ENCODE peak calls at places on chromosome 17, in six cellular contexts. K, W, Y, U, E and J are unnamed samples. For H4K20me1, the result is how much of the 10 kb centered on the place peaks cover.

GRCh38 chr17:2688351-2689342 is 22.9 kb downstream of the CLUH start:
- DNase-seq in K (no peak), W (no peak), Y (no peak), U (peak), E (no peak), J (no peak)

GRCh38 chr17:57727776-57728175 is 17.3 kb downstream of the CCDC182 start:
- DNase-seq in K (no peak), W (no peak), Y (no peak), U (no peak), E (no peak), J (no peak)

GRCh38 chr17:76368545-76368944 is 14.8 kb upstream of the PRPSAP1 start:
- DNase-seq in K (no peak), W (peak), Y (no peak), U (no peak), E (peak), J (no peak)

GRCh38 chr17:48671697-48672171 is 45.6 kb upstream of the HOXB9 start:
- DNase-seq in K (peak), W (peak), Y (peak), U (peak), E (peak), J (peak)

GRCh38 chr17:13256545-13256944 is 238.7 kb upstream of the ELAC2 start:
- DNase-seq in K (no peak), W (no peak), Y (no peak), U (no peak), E (no peak), J (no peak)

GRCh38 chr17:2050871-2051387 is 4.0 kb upstream of the HIC1 start:
- DNase-seq in K (peak), W (peak), Y (no peak), U (peak), E (peak), J (no peak)

GRCh38 chr17:16872836-16873653 is 98.9 kb downstream of the TNFRSF13B start:
- DNase-seq in K (peak), W (no peak), Y (peak), U (peak), E (peak), J (peak)

GRCh38 chr17:34581446-34582184 is 2.2 kb downstream of the TMEM132E start:
- DNase-seq in K (peak), W (no peak), Y (no peak), U (peak), E (peak), J (no peak)

GRCh38 chr17:20156196-20157077 is 147.3 kb downstream of the SPECC1 start:
- DNase-seq in K (peak), W (peak), Y (peak), U (peak), E (peak), J (peak)

GRCh38 chr17:42112552-42113176 is at the start of gene DHX58:
- DNase-seq in K (no peak), W (peak), Y (peak), U (peak), E (peak), J (peak)

DNA sequence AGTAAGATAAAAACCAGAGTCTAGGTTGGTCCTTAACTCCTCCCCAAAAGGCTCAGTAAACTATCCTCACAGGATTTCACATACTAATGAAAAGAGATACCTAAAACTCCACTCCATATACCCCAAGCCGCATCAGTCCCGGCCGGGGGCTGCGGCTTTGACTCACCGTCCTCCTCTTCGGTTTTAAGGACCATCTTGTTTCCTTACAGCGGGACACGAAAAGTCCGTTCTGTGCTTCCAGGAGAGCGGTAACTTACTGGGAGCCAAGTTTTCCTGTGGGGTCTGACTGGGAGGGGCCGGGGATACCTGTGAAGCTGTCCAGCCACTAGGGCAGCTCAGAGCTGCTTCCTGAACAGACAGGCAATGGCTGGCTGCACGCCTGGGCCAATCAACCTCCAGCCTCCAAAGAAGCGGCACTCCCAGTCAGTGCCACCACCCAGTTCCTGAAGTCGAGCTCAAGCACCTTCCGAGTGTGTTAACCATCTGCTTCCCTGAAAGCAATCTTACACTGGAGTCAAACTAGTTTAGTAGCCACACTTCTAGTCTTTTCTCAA is 45.5 kb downstream of the CYTH1 start:
- DNase-seq in K (no peak), W (no peak), Y (peak), U (peak), E (no peak), J (peak)
- H4K20me1 ChIP-seq in K (under half), W (under half), Y (under half), U (under half), E (under half), J (under half)

DNA sequence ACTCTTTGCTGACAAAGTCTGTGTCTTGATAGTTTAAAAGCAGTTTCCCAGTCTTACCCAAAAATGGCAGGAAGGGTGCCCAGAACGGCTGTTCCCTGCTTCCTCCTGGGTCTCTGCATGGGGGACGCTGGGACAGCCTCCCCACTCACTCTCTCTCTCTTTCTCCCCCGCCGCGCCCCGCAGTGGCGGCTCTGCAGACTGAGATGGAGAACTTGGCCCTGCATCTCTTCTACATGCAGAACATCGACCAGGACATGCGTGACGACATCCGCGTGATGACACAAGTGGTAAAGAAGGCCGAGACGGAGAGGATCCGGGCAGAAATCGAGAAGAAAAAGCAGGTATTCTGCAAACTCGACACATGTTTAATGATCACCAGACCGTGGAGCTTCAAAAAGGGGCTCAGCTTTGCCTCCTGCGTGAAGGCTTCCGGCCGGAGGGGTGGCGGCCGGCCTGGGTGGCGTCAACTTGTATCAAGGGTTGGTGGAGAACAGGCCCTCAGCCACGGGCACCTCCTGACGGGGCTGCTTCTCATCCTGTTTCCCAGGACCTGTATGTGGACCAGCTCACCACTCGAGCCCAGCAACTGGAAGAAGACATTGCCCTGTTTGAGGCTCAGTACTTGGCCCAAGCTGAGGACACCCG is 22.0 kb downstream of the CCDC40 start:
- DNase-seq in K (no peak), W (no peak), Y (no peak), U (no peak), E (no peak), J (no peak)
- H3K4me3 ChIP-seq in K (no peak), W (no peak), Y (no peak), U (no peak), E (no peak), J (no peak)

DNA sequence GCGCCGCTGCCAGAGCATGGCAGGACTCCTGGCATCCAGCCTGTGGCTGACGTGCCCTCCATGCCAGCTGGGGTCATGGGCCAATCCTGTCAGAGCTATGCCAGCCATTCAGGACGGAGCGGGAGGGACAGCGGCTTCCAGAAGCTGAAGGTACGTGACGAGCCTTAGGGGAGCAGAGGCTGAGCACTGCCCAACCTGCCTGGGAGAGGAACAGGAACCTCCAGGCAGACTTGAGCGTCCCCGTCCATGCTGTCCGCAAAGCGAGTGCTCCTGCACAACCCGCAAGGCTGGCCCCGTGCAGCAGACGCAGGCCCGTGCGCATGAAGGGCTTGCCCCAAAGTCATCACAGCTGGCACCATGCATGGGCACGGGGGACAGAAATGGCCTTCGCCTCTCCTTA is 21.5 kb downstream of the NDUFAF8 start:
- DNase-seq in K (no peak), W (no peak), Y (no peak), U (no peak), E (no peak), J (no peak)
- H4K20me1 ChIP-seq in K (under half), W (under half), Y (under half), U (under half), E (under half), J (under half)

DNA sequence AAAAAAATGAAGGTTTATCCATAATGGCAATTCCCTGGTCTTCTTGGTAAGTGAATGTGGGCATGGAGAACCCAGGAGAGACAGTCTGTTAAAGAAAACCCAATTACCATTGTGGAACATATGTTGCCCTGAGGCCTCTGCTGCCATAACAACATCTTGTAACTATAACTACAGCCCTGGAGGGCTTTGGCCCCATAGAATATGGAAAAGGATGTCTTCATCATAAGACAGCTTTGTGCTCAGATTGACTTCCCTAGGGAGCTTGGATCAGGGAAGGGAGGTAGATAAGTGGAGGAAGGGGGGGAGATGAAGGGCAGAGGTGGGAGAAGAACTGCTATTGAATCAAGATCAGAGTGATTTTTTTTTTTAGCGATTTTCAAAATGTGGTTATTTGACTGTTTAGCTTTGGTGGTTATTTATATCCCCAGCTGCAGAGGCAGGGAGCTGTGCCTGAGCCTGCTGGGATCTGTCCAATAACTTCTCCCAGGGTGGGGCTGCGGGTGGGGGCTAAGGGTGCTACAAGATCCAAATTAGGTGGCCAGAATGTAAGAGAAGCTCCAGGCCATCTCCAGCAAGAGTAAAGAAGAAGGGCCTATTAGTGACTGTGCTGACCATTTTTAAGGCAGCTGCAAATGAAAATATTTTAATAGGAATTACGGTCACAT is 5.3 kb upstream of the KAT7 start:
- DNase-seq in K (no peak), W (no peak), Y (no peak), U (no peak), E (no peak), J (no peak)
- H3K4me3 ChIP-seq in K (no peak), W (no peak), Y (no peak), U (no peak), E (no peak), J (no peak)